ENCODE peak calls at places on chromosome 4, in eight cellular contexts. E is heart left ventricle; G is cardiac muscle cell; X is astrocyte; B is CD4-positive, alpha-beta T cell; U is psoas muscle; H is sigmoid colon; Q is fibroblast of lung. Z is an unnamed sample.

GRCh38 chr4:185761352-185762235 is 50.4 kb downstream of the SORBS2 start:
- DNase-seq in E (no peak), G (no peak), X (no peak), B (no peak), U (no peak), H (no peak), Q (peak), Z (no peak)

GRCh38 chr4:175531405-175532091 is 280.5 kb downstream of the GPM6A start:
- DNase-seq in E (no peak), G (no peak), X (peak), B (no peak), U (no peak), H (no peak), Q (peak), Z (peak)

GRCh38 chr4:8396762-8397406 is 43.6 kb downstream of the ACOX3 start:
- DNase-seq in E (no peak), G (no peak), X (no peak), B (no peak), U (no peak), H (no peak), Q (no peak), Z (no peak)

GRCh38 chr4:73668806-73669205 is 48.6 kb upstream of the RASSF6 start:
- DNase-seq in E (no peak), G (no peak), X (peak), B (no peak), U (no peak), H (no peak), Q (no peak), Z (no peak)

GRCh38 chr4:54063224-54063623 is 1.2 kb downstream of the CHIC2 start:
- DNase-seq in E (no peak), G (no peak), X (peak), B (no peak), U (no peak), H (no peak), Q (peak), Z (no peak)

GRCh38 chr4:182894681-182895275 is 22.4 kb downstream of the DCTD start:
- DNase-seq in E (no peak), G (no peak), X (no peak), B (no peak), U (no peak), H (no peak), Q (no peak), Z (no peak)

GRCh38 chr4:113636877-113637276 is 124.7 kb downstream of the CAMK2D start:
- DNase-seq in E (no peak), G (no peak), X (peak), B (no peak), U (no peak), H (no peak), Q (peak), Z (peak)

GRCh38 chr4:48090621-48091020 is 43.4 kb downstream of the TXK start:
- DNase-seq in E (no peak), G (no peak), X (no peak), B (no peak), U (no peak), H (no peak), Q (no peak), Z (no peak)

GRCh38 chr4:100462206-100462605 is 55.6 kb downstream of the EMCN start:
- DNase-seq in E (no peak), G (no peak), X (peak), B (no peak), U (no peak), H (no peak), Q (peak), Z (no peak)

GRCh38 chr4:61273237-61273636 is 73.1 kb downstream of the ADGRL3 start:
- DNase-seq in E (no peak), G (no peak), X (no peak), B (no peak), U (no peak), H (no peak), Q (peak), Z (peak)

GRCh38 chr4:154467886-154468285 is 23.7 kb downstream of the DCHS2 start:
- DNase-seq in E (no peak), G (no peak), X (peak), B (no peak), U (no peak), H (no peak), Q (peak), Z (no peak)

GRCh38 chr4:73869130-73870055 is at the start of gene CXCL1:
- DNase-seq in E (peak), G (peak), X (peak), B (no peak), U (peak), H (peak), Q (no peak), Z (no peak)

GRCh38 chr4:40434126-40434692 is 99.1 kb downstream of the CHRNA9 start:
- DNase-seq in E (no peak), G (no peak), X (no peak), B (no peak), U (no peak), H (no peak), Q (no peak), Z (no peak)

GRCh38 chr4:76214269-76214628 is 625 bp upstream of the SCARB2 start:
- DNase-seq in E (no peak), G (no peak), X (no peak), B (no peak), U (no peak), H (no peak), Q (no peak), Z (no peak)

GRCh38 chr4:32789026-32789608 is 2068.9 kb downstream of the PCDH7 start:
- DNase-seq in E (no peak), G (no peak), X (peak), B (no peak), U (no peak), H (no peak), Q (peak), Z (no peak)

GRCh38 chr4:169099775-169100180 is 89.7 kb upstream of the CBR4 start:
- DNase-seq in E (no peak), G (no peak), X (peak), B (no peak), U (no peak), H (peak), Q (peak), Z (peak)

GRCh38 chr4:53185853-53186590 is 179.8 kb downstream of the SCFD2 start:
- DNase-seq in E (no peak), G (no peak), X (peak), B (no peak), U (no peak), H (no peak), Q (peak), Z (no peak)

GRCh38 chr4:35608205-35608604 is 636.1 kb downstream of the ARAP2 start:
- DNase-seq in E (no peak), G (no peak), X (no peak), B (no peak), U (no peak), H (no peak), Q (no peak), Z (no peak)

GRCh38 chr4:1669270-1669669 is 14.8 kb downstream of the FAM53A start:
- DNase-seq in E (no peak), G (no peak), X (no peak), B (no peak), U (no peak), H (no peak), Q (no peak), Z (no peak)

GRCh38 chr4:32002037-32002747 is 1282.0 kb downstream of the PCDH7 start:
- DNase-seq in E (no peak), G (peak), X (no peak), B (no peak), U (no peak), H (no peak), Q (no peak), Z (no peak)

GRCh38 chr4:155197757-155198156 is 10.7 kb upstream of the NPY2R start:
- DNase-seq in E (no peak), G (no peak), X (no peak), B (no peak), U (no peak), H (no peak), Q (no peak), Z (no peak)

GRCh38 chr4:8010618-8011017 is 71.0 kb upstream of the AFAP1 start:
- DNase-seq in E (no peak), G (peak), X (peak), B (no peak), U (peak), H (peak), Q (peak), Z (peak)

GRCh38 chr4:38985363-38986065 is 46.7 kb downstream of the TMEM156 start:
- DNase-seq in E (no peak), G (no peak), X (no peak), B (no peak), U (no peak), H (no peak), Q (no peak), Z (no peak)

GRCh38 chr4:62930884-62931283 is 1478.4 kb downstream of the TECRL start:
- DNase-seq in E (no peak), G (no peak), X (no peak), B (no peak), U (no peak), H (no peak), Q (no peak), Z (no peak)

GRCh38 chr4:108337923-108338322 is 169.2 kb upstream of the LEF1 start:
- DNase-seq in E (no peak), G (no peak), X (peak), B (no peak), U (no peak), H (no peak), Q (no peak), Z (peak)

GRCh38 chr4:162406637-162407370 is 243.0 kb upstream of the FSTL5 start:
- DNase-seq in E (no peak), G (no peak), X (no peak), B (no peak), U (no peak), H (no peak), Q (no peak), Z (no peak)

GRCh38 chr4:53908661-53909078 is 155.7 kb downstream of the CHIC2 start:
- DNase-seq in E (no peak), G (peak), X (peak), B (no peak), U (no peak), H (peak), Q (peak), Z (peak)

GRCh38 chr4:186701273-186701672 is 22.4 kb downstream of the FAT1 start:
- DNase-seq in E (no peak), G (peak), X (peak), B (no peak), U (no peak), H (no peak), Q (peak), Z (no peak)

GRCh38 chr4:87824352-87824751 is 8.4 kb upstream of the MEPE start:
- DNase-seq in E (no peak), G (no peak), X (no peak), B (no peak), U (no peak), H (no peak), Q (peak), Z (no peak)

GRCh38 chr4:154602404-154603020 is 9.9 kb downstream of the FGG start:
- DNase-seq in E (no peak), G (no peak), X (peak), B (no peak), U (no peak), H (no peak), Q (no peak), Z (no peak)

GRCh38 chr4:89438102-89438831 is 130.7 kb upstream of the GPRIN3 start:
- DNase-seq in E (no peak), G (peak), X (no peak), B (peak), U (no peak), H (no peak), Q (peak), Z (peak)

GRCh38 chr4:53498712-53499111 is 92.6 kb downstream of the LNX1 start:
- DNase-seq in E (no peak), G (no peak), X (no peak), B (no peak), U (no peak), H (no peak), Q (no peak), Z (no peak)

GRCh38 chr4:140125374-140125773 is 28.6 kb downstream of the MAML3 start:
- DNase-seq in E (no peak), G (no peak), X (no peak), B (no peak), U (no peak), H (no peak), Q (no peak), Z (no peak)

GRCh38 chr4:184669251-184669650 is 19.7 kb downstream of the PRIMPOL start:
- DNase-seq in E (no peak), G (no peak), X (peak), B (no peak), U (no peak), H (no peak), Q (no peak), Z (no peak)

GRCh38 chr4:184666670-184667069 is 17.1 kb downstream of the PRIMPOL start:
- DNase-seq in E (no peak), G (no peak), X (no peak), B (no peak), U (no peak), H (no peak), Q (no peak), Z (no peak)

GRCh38 chr4:184671101-184671500 is 21.6 kb downstream of the PRIMPOL start:
- DNase-seq in E (no peak), G (no peak), X (no peak), B (no peak), U (no peak), H (no peak), Q (no peak), Z (no peak)

GRCh38 chr4:184668511-184669114 is 19.1 kb downstream of the PRIMPOL start:
- DNase-seq in E (no peak), G (no peak), X (no peak), B (no peak), U (no peak), H (no peak), Q (no peak), Z (no peak)

DNA sequence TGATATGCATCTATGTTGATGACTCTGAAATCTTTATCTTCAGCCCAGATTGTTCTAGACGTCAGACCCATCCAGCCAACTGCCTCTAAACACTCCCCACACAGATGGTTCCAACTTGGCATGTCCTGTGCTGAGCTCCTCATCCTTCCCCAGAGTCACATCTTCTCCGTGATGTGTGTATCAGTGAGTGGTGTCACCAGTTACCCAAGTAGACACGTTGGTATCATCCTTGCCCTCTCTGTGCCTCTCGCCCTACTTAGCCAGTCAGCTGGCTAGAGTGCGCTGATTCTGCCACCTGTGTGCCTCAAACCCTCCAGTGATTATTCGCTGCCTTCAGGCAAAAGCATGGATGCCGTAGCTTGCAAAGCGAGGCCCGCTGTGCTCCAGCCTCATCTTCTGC is 18.6 kb downstream of the PRIMPOL start:
- DNase-seq in E (no peak), G (no peak), X (no peak), B (no peak), U (no peak), H (no peak), Q (no peak), Z (no peak)
- H3K27ac ChIP-seq in E (no peak), G (no peak), X (no peak), B (no peak), U (no peak), H (no peak), Q (no peak), Z (no peak)

GRCh38 chr4:66032571-66032970 is 362.3 kb upstream of the EPHA5 start:
- DNase-seq in E (no peak), G (no peak), X (peak), B (no peak), U (no peak), H (no peak), Q (no peak), Z (no peak)
- H3K27ac ChIP-seq in E (no peak), G (no peak), X (no peak), B (no peak), U (no peak), H (no peak), Q (no peak), Z (no peak)

GRCh38 chr4:3404546-3404945 is 37.2 kb upstream of the HGFAC start:
- DNase-seq in E (no peak), G (no peak), X (no peak), B (no peak), U (no peak), H (peak), Q (no peak), Z (no peak)
- H3K27ac ChIP-seq in E (no peak), G (no peak), X (no peak), B (no peak), U (peak), H (no peak), Q (no peak), Z (no peak)

GRCh38 chr4:23819041-23819511 is 70.8 kb downstream of the PPARGC1A start:
- DNase-seq in E (no peak), G (peak), X (peak), B (no peak), U (no peak), H (no peak), Q (peak), Z (peak)
- H3K27ac ChIP-seq in E (peak), G (peak), X (no peak), B (no peak), U (no peak), H (no peak), Q (no peak), Z (no peak)